ENCODE peak calls at places on chromosome 6, in six cellular contexts. One of them, this sample, is unnamed.

GRCh38 chr6:145044606-145045275 is 690.6 kb downstream of the EPM2A start:
- ATAC-seq in upper lobe of right lung: no peak
- ATAC-seq in GM23338: peak; percentile 38
- ATAC-seq in HepG2: peak; percentile 62
- ATAC-seq in mucosa of descending colon: no peak
- ATAC-seq in RWPE2: peak; percentile 84
- ATAC-seq in this sample: no peak

GRCh38 chr6:163354779-163355431 is 59.6 kb upstream of the QKI start:
- ATAC-seq in upper lobe of right lung: peak; percentile 54
- ATAC-seq in GM23338: no peak
- ATAC-seq in HepG2: peak; percentile 46
- ATAC-seq in mucosa of descending colon: peak; percentile 31
- ATAC-seq in RWPE2: no peak
- ATAC-seq in this sample: no peak

GRCh38 chr6:14190596-14191224 is 73.1 kb downstream of the CD83 start:
- ATAC-seq in upper lobe of right lung: no peak
- ATAC-seq in GM23338: no peak
- ATAC-seq in HepG2: no peak
- ATAC-seq in mucosa of descending colon: no peak
- ATAC-seq in RWPE2: no peak
- ATAC-seq in this sample: no peak

GRCh38 chr6:36443498-36443844 is 671 bp downstream of the KCTD20 start:
- ATAC-seq in upper lobe of right lung: no peak
- ATAC-seq in GM23338: no peak
- ATAC-seq in HepG2: no peak
- ATAC-seq in mucosa of descending colon: peak; percentile 3
- ATAC-seq in RWPE2: no peak
- ATAC-seq in this sample: no peak

GRCh38 chr6:104597541-104598050 is 262.1 kb downstream of the HACE1 start:
- ATAC-seq in upper lobe of right lung: no peak
- ATAC-seq in GM23338: peak; percentile 33
- ATAC-seq in HepG2: no peak
- ATAC-seq in mucosa of descending colon: no peak
- ATAC-seq in RWPE2: no peak
- ATAC-seq in this sample: no peak

GRCh38 chr6:136235233-136235564 is 14.9 kb downstream of the MTFR2 start:
- ATAC-seq in upper lobe of right lung: no peak
- ATAC-seq in GM23338: no peak
- ATAC-seq in HepG2: peak; percentile 33
- ATAC-seq in mucosa of descending colon: no peak
- ATAC-seq in RWPE2: peak; percentile 64
- ATAC-seq in this sample: no peak

GRCh38 chr6:75345413-75345812 is 60.8 kb upstream of the TMEM30A start:
- ATAC-seq in upper lobe of right lung: no peak
- ATAC-seq in GM23338: no peak
- ATAC-seq in HepG2: no peak
- ATAC-seq in mucosa of descending colon: no peak
- ATAC-seq in RWPE2: no peak
- ATAC-seq in this sample: no peak

GRCh38 chr6:88586371-88587157 is 376.9 kb downstream of the RNGTT start:
- ATAC-seq in upper lobe of right lung: no peak
- ATAC-seq in GM23338: peak; percentile 55
- ATAC-seq in HepG2: peak; percentile 22
- ATAC-seq in mucosa of descending colon: no peak
- ATAC-seq in RWPE2: peak; percentile 17
- ATAC-seq in this sample: peak; percentile 40

GRCh38 chr6:118864330-118865166 is 29.4 kb upstream of the ASF1A start:
- ATAC-seq in upper lobe of right lung: peak; percentile 65
- ATAC-seq in GM23338: no peak
- ATAC-seq in HepG2: no peak
- ATAC-seq in mucosa of descending colon: peak; percentile 67
- ATAC-seq in RWPE2: no peak
- ATAC-seq in this sample: no peak

GRCh38 chr6:131917318-131917717 is 33.9 kb downstream of the CCN2 start:
- ATAC-seq in upper lobe of right lung: no peak
- ATAC-seq in GM23338: no peak
- ATAC-seq in HepG2: peak; percentile 37
- ATAC-seq in mucosa of descending colon: no peak
- ATAC-seq in RWPE2: no peak
- ATAC-seq in this sample: no peak

GRCh38 chr6:43883698-43884659 is 114.0 kb downstream of the VEGFA start:
- ATAC-seq in upper lobe of right lung: peak; percentile 41
- ATAC-seq in GM23338: peak; percentile 19
- ATAC-seq in HepG2: no peak
- ATAC-seq in mucosa of descending colon: no peak
- ATAC-seq in RWPE2: no peak
- ATAC-seq in this sample: peak; percentile 22

GRCh38 chr6:28522594-28523557 is 2.8 kb upstream of the GPX5 start:
- ATAC-seq in upper lobe of right lung: no peak
- ATAC-seq in GM23338: peak; percentile 97
- ATAC-seq in HepG2: no peak
- ATAC-seq in mucosa of descending colon: no peak
- ATAC-seq in RWPE2: peak; percentile 27
- ATAC-seq in this sample: no peak

GRCh38 chr6:166942393-166943168 is 13.8 kb downstream of the RNASET2 start:
- ATAC-seq in upper lobe of right lung: peak; percentile 54
- ATAC-seq in GM23338: no peak
- ATAC-seq in HepG2: no peak
- ATAC-seq in mucosa of descending colon: peak; percentile 46
- ATAC-seq in RWPE2: no peak
- ATAC-seq in this sample: no peak

DNA sequence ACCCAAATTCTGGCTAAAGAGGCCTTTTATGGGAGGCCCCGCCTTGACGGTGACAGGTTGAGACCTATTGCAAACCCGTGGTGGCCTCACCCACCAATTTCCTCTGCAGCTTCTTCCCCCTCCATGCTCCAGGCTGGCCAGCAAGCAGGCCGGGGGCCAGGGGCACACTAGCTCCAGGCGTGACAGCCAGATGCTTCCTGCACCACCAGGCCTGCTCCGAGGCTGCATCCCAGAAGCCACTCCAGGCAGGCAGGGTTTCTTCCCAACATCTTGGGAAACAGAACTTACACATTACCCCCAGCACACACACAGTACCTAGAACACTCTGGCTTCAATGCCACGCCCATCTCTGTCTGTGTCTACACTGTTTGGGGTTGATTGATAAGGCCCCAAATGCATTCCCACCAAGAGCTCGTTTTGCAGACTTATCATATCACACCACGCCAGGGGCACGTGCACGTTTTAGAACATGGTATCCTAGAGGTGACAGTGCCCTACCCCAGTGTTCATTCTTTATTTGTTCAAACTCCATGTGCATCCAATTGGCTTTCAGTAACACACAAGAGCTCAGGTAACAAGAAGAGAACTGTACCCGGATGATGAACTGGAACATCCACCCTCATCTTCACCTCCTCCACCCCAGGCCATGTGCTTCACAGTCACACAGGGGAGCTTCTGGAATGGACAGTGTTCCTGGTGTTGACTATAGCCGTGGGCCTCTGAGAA is 221.4 kb upstream of the RREB1 start:
- ATAC-seq in upper lobe of right lung: peak; percentile 55
- ATAC-seq in GM23338: no peak
- ATAC-seq in HepG2: peak; percentile 19
- ATAC-seq in mucosa of descending colon: peak; percentile 11
- ATAC-seq in RWPE2: no peak
- ATAC-seq in this sample: peak; percentile 30
- TF ChIP-seq CTCF in upper lobe of right lung: no peak
- TF ChIP-seq CTCF in GM23338: no peak
- TF ChIP-seq CTCF in HepG2: no peak
- TF ChIP-seq CTCF in mucosa of descending colon: no peak
- TF ChIP-seq CTCF in RWPE2: no peak
- TF ChIP-seq CTCF in this sample: no peak

GRCh38 chr6:33410711-33411631 is at the start of gene PHF1:
- ATAC-seq in upper lobe of right lung: peak; percentile 78
- ATAC-seq in GM23338: peak; percentile 20
- ATAC-seq in HepG2: peak; percentile 14
- ATAC-seq in mucosa of descending colon: peak; percentile 74
- ATAC-seq in RWPE2: peak; percentile 24
- ATAC-seq in this sample: peak; percentile 67
- TF ChIP-seq CTCF in upper lobe of right lung: no peak
- TF ChIP-seq CTCF in GM23338: peak; percentile 11
- TF ChIP-seq CTCF in HepG2: peak; percentile 34
- TF ChIP-seq CTCF in mucosa of descending colon: no peak
- TF ChIP-seq CTCF in RWPE2: no peak
- TF ChIP-seq CTCF in this sample: peak; percentile 9

GRCh38 chr6:129472239-129472638 is 237.7 kb downstream of the ARHGAP18 start:
- ATAC-seq in upper lobe of right lung: no peak
- ATAC-seq in GM23338: peak; percentile 62
- ATAC-seq in HepG2: no peak
- ATAC-seq in mucosa of descending colon: no peak
- ATAC-seq in RWPE2: no peak
- ATAC-seq in this sample: no peak

DNA sequence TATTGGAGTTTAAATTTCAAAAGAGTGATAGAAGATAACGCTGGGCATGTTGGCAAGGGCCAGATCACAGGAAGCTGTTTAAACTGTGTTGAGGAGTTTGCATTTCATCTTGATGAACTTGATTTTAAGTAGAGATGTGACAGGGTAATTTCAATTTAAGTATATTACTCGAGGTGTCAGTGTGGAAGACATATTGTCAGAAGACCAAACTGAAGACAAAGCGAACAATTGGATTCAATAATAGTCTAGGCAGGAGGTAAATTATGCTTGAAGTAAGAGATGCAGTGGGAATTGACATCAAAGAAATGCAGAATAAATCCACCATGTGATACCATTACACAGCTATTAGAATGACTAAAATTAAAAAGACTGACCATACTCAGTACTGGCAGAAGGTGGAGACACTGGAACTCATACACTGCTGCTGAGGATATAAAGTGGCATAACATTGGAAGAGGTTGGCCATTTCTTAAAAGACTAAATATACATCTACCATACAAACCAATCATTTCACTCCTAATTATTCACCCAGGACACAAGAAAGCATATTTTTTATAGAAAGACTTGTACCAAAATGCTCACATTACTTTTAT is 240.8 kb downstream of the ARHGAP18 start:
- ATAC-seq in upper lobe of right lung: no peak
- ATAC-seq in GM23338: no peak
- ATAC-seq in HepG2: peak; percentile 60
- ATAC-seq in mucosa of descending colon: no peak
- ATAC-seq in RWPE2: peak; percentile 68
- ATAC-seq in this sample: no peak
- TF ChIP-seq CTCF in upper lobe of right lung: no peak
- TF ChIP-seq CTCF in GM23338: peak; percentile 12
- TF ChIP-seq CTCF in HepG2: peak; percentile 10
- TF ChIP-seq CTCF in mucosa of descending colon: no peak
- TF ChIP-seq CTCF in RWPE2: peak; percentile 32
- TF ChIP-seq CTCF in this sample: no peak

DNA sequence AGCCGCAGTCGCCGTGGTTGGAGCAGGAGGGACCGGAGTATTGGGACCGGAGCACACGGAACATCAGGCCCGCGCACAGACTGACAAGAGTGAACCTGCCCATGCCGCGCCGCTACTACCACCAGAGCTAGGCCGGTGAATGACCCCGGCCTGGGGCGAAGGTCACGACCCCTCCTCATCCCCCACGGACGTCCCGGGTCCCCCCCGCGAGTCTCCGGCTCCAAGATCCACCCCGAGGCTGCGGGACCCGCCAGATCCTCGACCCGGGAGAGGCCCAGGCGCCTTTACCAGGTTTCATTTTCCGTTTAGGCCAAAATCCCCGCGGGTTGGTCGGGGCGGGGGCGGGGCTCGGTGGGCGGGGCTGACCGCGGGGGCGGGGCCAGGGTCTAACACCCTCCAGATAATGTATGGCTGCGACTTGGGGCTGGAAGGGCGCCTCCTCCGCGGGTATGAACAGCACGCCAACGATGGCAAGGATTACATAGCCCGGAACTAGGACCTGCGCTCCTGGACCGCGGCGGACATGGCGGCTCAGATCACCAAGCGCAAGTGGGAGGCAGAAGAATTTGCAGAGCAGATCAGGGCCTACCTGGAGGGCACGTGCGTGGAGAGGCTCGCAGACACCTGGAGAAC is 15.4 kb upstream of the HLA-A start:
- ATAC-seq in upper lobe of right lung: peak; percentile 89
- ATAC-seq in GM23338: peak; percentile 87
- ATAC-seq in HepG2: peak; percentile 96
- ATAC-seq in mucosa of descending colon: peak; percentile 96
- ATAC-seq in RWPE2: no peak
- ATAC-seq in this sample: peak; percentile 84
- TF ChIP-seq CTCF in upper lobe of right lung: no peak
- TF ChIP-seq CTCF in GM23338: no peak
- TF ChIP-seq CTCF in HepG2: peak; percentile 19
- TF ChIP-seq CTCF in mucosa of descending colon: no peak
- TF ChIP-seq CTCF in RWPE2: no peak
- TF ChIP-seq CTCF in this sample: no peak